ENCODE peak calls at places on chromosomes 2 and 18, in eight cellular contexts. M is upper lobe of right lung, Y is adrenal gland, B is foreskin fibroblast, N is lung, Z is HCT116, I is cardiac muscle cell, J is heart right ventricle. X is an unnamed sample.

GRCh38 chr2:236176417-236176816 is 8.2 kb upstream of the GBX2 start:
- DNase-seq in M (peak; percentile 50), Z (no peak), N (no peak), B (peak; percentile 47), I (peak; percentile 62), J (no peak), Y (no peak), X (no peak)

GRCh38 chr2:99775585-99775984 is 285.8 kb upstream of the REV1 start:
- DNase-seq in I (no peak), N (no peak), M (no peak), J (no peak), B (peak; percentile 32), Z (no peak), Y (no peak), X (no peak)

GRCh38 chr2:228688007-228688645 is 506.6 kb upstream of the SPHKAP start:
- DNase-seq in J (no peak), I (no peak), Y (no peak), M (no peak), Z (no peak), B (peak; percentile 79), N (no peak), X (no peak)

GRCh38 chr2:30655211-30655610 is 152.0 kb downstream of the CAPN13 start:
- DNase-seq in Z (no peak), Y (no peak), M (no peak), I (no peak), J (no peak), N (peak; percentile 13), B (peak; percentile 12), X (no peak)

GRCh38 chr18:70494524-70494923 is 205.7 kb downstream of the SOCS6 start:
- DNase-seq in B (no peak), Y (no peak), J (no peak), N (no peak), M (no peak), I (no peak), Z (no peak), X (no peak)

GRCh38 chr2:36397040-36397616 is 41.5 kb downstream of the CRIM1 start:
- DNase-seq in M (no peak), B (no peak), Y (no peak), J (no peak), N (no peak), I (no peak), Z (no peak), X (no peak)

GRCh38 chr2:234968633-234969328 is 17.0 kb downstream of the SH3BP4 start:
- DNase-seq in N (no peak), J (no peak), B (no peak), I (no peak), Z (no peak), M (no peak), Y (no peak), X (no peak)

GRCh38 chr2:31563273-31563839 is 17.4 kb downstream of the SRD5A2 start:
- DNase-seq in Y (no peak), M (no peak), Z (no peak), N (no peak), B (peak; percentile 69), J (no peak), I (no peak), X (no peak)

GRCh38 chr2:217412721-217413120 is 552.9 kb upstream of the TNP1 start:
- DNase-seq in B (peak; percentile 35), Y (no peak), N (no peak), J (no peak), I (no peak), M (no peak), Z (no peak), X (no peak)

GRCh38 chr18:49273201-49273880 is 187.1 kb downstream of the DYM start:
- DNase-seq in Z (no peak), I (no peak), B (no peak), M (no peak), N (no peak), J (no peak), Y (no peak), X (no peak)

GRCh38 chr2:11412449-11412810 is 53.5 kb downstream of the E2F6 start:
- DNase-seq in J (no peak), M (no peak), Y (no peak), Z (no peak), I (no peak), N (no peak), B (no peak), X (no peak)

GRCh38 chr2:11410101-11410500 is 55.9 kb downstream of the E2F6 start:
- DNase-seq in M (no peak), I (no peak), N (no peak), Y (no peak), B (no peak), Z (no peak), J (no peak), X (no peak)

GRCh38 chr2:11411244-11411643 is 54.7 kb downstream of the E2F6 start:
- DNase-seq in N (no peak), B (no peak), Y (no peak), J (no peak), I (no peak), Z (no peak), M (no peak), X (no peak)

GRCh38 chr2:11409184-11409959 is 56.6 kb downstream of the E2F6 start:
- DNase-seq in I (no peak), Z (no peak), M (no peak), N (no peak), J (no peak), B (peak; percentile 55), Y (no peak), X (no peak)

DNA sequence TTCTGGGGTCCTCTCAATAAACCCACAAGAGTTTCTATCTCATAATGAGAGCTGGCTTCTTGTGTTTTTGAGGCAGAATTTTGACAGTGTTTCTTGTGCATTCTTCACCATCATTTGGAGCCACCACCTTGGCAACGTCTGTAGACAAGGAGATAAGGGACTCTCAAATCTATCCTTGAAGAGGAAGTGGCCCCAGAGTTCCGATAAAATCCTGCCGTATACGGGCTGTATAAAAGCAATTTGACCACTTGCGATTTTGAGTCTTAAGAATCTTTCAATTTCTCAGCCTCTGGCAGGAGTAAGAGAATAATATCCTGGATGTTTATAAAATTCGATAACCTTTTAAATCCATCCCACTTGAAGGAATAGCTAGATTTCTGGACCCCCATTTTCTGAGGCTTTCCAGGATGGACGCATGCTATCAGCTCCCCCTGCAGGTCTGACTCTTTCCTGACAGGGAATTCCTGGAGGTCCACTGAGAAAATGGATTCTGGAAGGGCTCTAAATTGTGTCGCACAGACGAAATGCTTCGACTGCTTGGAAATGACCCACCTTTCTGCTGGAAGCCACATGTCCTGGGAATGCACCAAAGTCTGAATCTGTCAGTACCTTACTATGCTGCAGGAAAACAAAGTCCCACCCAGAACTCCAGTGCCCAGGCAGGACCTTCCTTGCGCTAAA is 54.1 kb downstream of the E2F6 start:
- DNase-seq in J (no peak), I (peak; percentile 68), Y (peak; percentile 77), M (no peak), B (peak; percentile 81), N (no peak), Z (no peak), X (no peak)
- H3K4me3 ChIP-seq in J (peak overlapping the region; percentile 46), I (no peak overlapping the region), Y (peak overlapping the region; percentile 40), M (peak overlapping the region; percentile 56), B (peak overlapping the region; percentile 23), N (no peak overlapping the region), Z (no peak overlapping the region), X (peak overlapping the region; percentile 6)

GRCh38 chr2:42856106-42856860 is 63.9 kb upstream of the HAAO start:
- DNase-seq in N (no peak), B (no peak), Z (no peak), I (no peak), J (no peak), Y (no peak), M (peak; percentile 66), X (no peak)
- TF ChIP-seq CTCF in N (no peak), B (no peak), Z (no peak), I (no peak), J (no peak), Y (no peak), M (no peak), X (no peak)

DNA sequence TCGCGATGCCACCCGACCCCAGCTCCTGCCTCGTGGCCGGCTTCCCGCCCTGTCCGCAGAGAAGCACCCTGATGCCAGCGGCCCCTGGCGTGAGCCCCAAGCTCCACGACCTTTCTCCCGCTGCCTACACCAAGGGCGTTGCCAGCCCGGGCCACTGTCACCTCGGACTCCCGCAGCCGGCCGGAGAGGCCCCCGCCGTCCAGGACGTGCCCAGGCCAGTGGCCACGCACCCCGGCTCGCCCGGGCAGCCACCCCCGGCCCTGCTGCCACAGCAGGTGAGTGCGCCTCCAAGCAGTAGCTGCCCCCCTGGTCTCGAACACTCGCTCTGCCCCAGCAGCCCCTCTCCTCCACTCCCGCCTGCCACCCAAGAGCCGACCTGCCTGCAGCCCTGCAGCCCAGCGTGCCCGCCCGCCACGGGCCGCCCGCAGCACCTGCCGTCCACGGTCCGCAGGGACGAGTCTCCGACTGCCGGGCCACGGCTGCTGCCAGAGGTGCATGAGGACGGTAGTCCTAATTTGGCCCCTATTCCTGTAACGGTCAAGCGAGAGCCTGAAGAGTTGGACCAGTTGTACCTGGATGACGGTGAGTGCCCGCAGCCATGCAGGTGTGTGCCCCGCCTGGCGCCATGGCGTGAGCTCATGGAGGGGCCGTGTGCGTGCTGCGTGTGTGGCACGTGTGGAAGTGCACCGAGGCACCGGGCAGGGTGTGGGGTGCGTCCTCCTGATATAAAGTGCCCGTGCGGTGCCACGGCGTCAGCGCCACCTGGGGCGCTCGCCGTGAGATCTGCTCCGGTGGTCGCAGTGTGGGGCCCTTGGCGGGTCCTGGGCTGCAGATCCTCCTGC is 90.8 kb downstream of the NFATC1 start:
- DNase-seq in J (no peak), M (peak; percentile 57), Y (no peak), Z (no peak), B (no peak), I (no peak), N (no peak), X (no peak)
- H3K4me3 ChIP-seq in J (no peak overlapping the region), M (no peak overlapping the region), Y (no peak overlapping the region), Z (no peak overlapping the region), B (no peak overlapping the region), I (no peak overlapping the region), N (no peak overlapping the region), X (no peak overlapping the region)

DNA sequence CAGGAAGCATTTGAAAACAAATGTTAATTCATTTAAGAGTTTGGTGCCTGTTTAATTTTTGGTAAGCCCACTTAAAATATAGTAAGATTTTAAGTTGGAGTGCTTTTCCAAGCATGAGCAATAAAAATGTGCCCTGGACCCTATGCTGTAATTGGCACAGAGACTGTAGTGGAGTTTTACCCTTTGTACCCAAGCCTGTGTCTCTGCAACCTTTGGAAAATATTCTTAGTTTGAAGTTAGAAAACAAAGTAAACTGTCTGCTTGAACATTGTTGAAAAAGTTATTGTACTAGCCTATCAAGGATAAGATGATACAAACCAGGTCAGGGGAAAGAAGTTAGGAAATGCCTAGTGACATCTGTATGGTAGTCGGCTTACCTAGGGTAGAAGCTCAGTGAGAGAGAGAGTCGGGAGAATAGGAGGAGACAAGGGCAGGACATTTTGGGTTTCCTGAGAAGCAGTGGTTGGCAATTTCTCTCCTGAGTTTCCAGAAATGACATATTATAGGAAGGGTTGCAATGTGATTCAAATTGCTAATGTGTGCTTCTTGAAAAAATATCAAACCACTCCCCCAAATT is 66.5 kb downstream of the CCDC85A start:
- DNase-seq in B (no peak), J (no peak), M (no peak), I (no peak), N (no peak), Z (no peak), Y (no peak), X (no peak)
- TF ChIP-seq CTCF in B (no peak), J (no peak), M (no peak), I (no peak), N (no peak), Z (no peak), Y (no peak), X (no peak)

X was measured in right lobe of liver.